ENCODE peak calls at places on chromosomes 13 and 19, in six cellular contexts. R is activated CD4-positive, alpha-beta memory T cell treated with anti-CD3 and anti-CD28 coated beads for 36 hours; S is activated naive CD8-positive, alpha-beta T cell treated with anti-CD3 and anti-CD28 coated beads for 36 hours; E is type B pancreatic cell; N is stimulated activated CD4-positive, alpha-beta T cell treated with anti-CD3 and anti-CD28 coated beads, Interleukin-15, amount 100 ng/mL, for 24 hours; H is NCI-H69. A is an unnamed sample.

GRCh38 chr13:25607096-25607495 is 235.3 kb downstream of the ATP8A2 start:
- DNase-seq in E (no peak), R (no peak), H (no peak), S (no peak), N (no peak), A (no peak)

GRCh38 chr19:56142087-56142787 is 1.1 kb downstream of the ZNF444 start:
- DNase-seq in N (no peak), E (no peak), S (no peak), R (no peak), H (peak), A (peak)

GRCh38 chr13:112588490-112589297 is 741 bp upstream of the TUBGCP3 start:
- DNase-seq in E (no peak), H (peak), R (no peak), N (no peak), S (peak), A (no peak)

GRCh38 chr13:76709851-76710250 is 176.4 kb downstream of the KCTD12 start:
- DNase-seq in N (no peak), E (no peak), S (no peak), H (no peak), R (no peak), A (no peak)

GRCh38 chr19:19652482-19653295 is 9.2 kb upstream of the GMIP start:
- DNase-seq in S (no peak), H (no peak), N (no peak), E (no peak), R (no peak), A (peak)

GRCh38 chr19:43789029-43789428 is 8.3 kb upstream of the KCNN4 start:
- DNase-seq in E (no peak), R (no peak), H (no peak), N (no peak), S (no peak), A (peak)

GRCh38 chr19:16062789-16063188 is 13.5 kb upstream of the TPM4 start:
- DNase-seq in N (peak), E (no peak), S (peak), R (peak), H (peak), A (peak)

GRCh38 chr19:3420909-3421619 is 54.7 kb downstream of the NFIC start:
- DNase-seq in H (no peak), N (no peak), R (no peak), E (no peak), S (no peak), A (no peak)

GRCh38 chr19:38918526-38918925 is 6.5 kb upstream of the CCER2 start:
- DNase-seq in H (no peak), E (no peak), S (no peak), N (no peak), R (no peak), A (no peak)

GRCh38 chr13:40665754-40666057 is 735 bp downstream of the FOXO1 start:
- DNase-seq in N (peak), H (peak), E (no peak), R (peak), S (no peak), A (peak)

GRCh38 chr19:7897289-7897688 is 6.4 kb upstream of the MAP2K7 start:
- DNase-seq in R (no peak), S (no peak), H (no peak), E (no peak), N (no peak), A (no peak)

GRCh38 chr13:79287994-79288795 is 117.9 kb downstream of the RBM26 start:
- DNase-seq in E (no peak), S (no peak), R (no peak), H (no peak), N (no peak), A (no peak)

GRCh38 chr13:110555601-110556223 is 5.8 kb downstream of the RAB20 start:
- DNase-seq in R (no peak), H (peak), E (no peak), N (no peak), S (no peak), A (peak)

GRCh38 chr19:38245826-38246498 is 10.2 kb downstream of the PPP1R14A start:
- DNase-seq in H (no peak), E (no peak), S (no peak), R (no peak), N (no peak), A (no peak)

A was measured in PC-3.